ENCODE peak calls at places on chromosomes 5 and 9, in four cellular contexts. D, X, S and J are unnamed samples.

GRCh38 chr5:155883966-155884555 is 442.9 kb upstream of the SGCD start:
- DNase-seq in S (no peak), X (no peak), D (no peak), J (no peak)

GRCh38 chr9:137564817-137565411 is 13.2 kb downstream of the MRPL41 start:
- DNase-seq in X (no peak), D (no peak), S (no peak), J (no peak)

GRCh38 chr5:76256116-76256889 is 146.8 kb upstream of the IQGAP2 start:
- DNase-seq in S (peak; percentile 80), X (peak; percentile 28), D (peak; percentile 26), J (peak; percentile 8)

GRCh38 chr9:129412814-129413536 is 207.9 kb downstream of the C9orf50 start:
- DNase-seq in S (peak; percentile 52), D (peak; percentile 79), X (peak; percentile 16), J (no peak)

GRCh38 chr5:51376504-51376903 is 6.7 kb upstream of the ISL1 start:
- DNase-seq in D (no peak), X (no peak), S (no peak), J (no peak)

GRCh38 chr5:96012399-96012798 is 50.7 kb upstream of the ELL2 start:
- DNase-seq in D (no peak), S (no peak), X (no peak), J (no peak)

GRCh38 chr5:94234987-94235386 is 383.4 kb downstream of the KIAA0825 start:
- DNase-seq in S (no peak), X (no peak), D (no peak), J (no peak)

GRCh38 chr9:133526721-133527321 is 2.1 kb upstream of the MYMK start:
- DNase-seq in D (no peak), X (no peak), S (no peak), J (no peak)